ENCODE peak calls at places on chromosomes 5 and 9, in four cellular contexts. One of them, this sample, is unnamed.

GRCh38 chr9:6441269-6441668 is 28.3 kb downstream of the UHRF2 start:
- DNase-seq in cardiac muscle cell: no peak
- DNase-seq in psoas muscle: no peak
- DNase-seq in CD8-positive, alpha-beta T cell: no peak
- DNase-seq in this sample: peak

GRCh38 chr9:97696025-97696822 is 916 bp downstream of the XPA start:
- DNase-seq in cardiac muscle cell: no peak
- DNase-seq in psoas muscle: no peak
- DNase-seq in CD8-positive, alpha-beta T cell: no peak
- DNase-seq in this sample: no peak

GRCh38 chr5:157721159-157721558 is 10.1 kb upstream of the THG1L start:
- DNase-seq in cardiac muscle cell: no peak
- DNase-seq in psoas muscle: no peak
- DNase-seq in CD8-positive, alpha-beta T cell: no peak
- DNase-seq in this sample: no peak

GRCh38 chr9:5549671-5550650 is 39.6 kb downstream of the PDCD1LG2 start:
- DNase-seq in cardiac muscle cell: no peak
- DNase-seq in psoas muscle: no peak
- DNase-seq in CD8-positive, alpha-beta T cell: no peak
- DNase-seq in this sample: peak

GRCh38 chr9:13142776-13143175 is 136.7 kb downstream of the MPDZ start:
- DNase-seq in cardiac muscle cell: no peak
- DNase-seq in psoas muscle: no peak
- DNase-seq in CD8-positive, alpha-beta T cell: no peak
- DNase-seq in this sample: no peak

GRCh38 chr9:136170291-136170901 is 34.5 kb downstream of the LHX3 start:
- DNase-seq in cardiac muscle cell: peak
- DNase-seq in psoas muscle: no peak
- DNase-seq in CD8-positive, alpha-beta T cell: peak
- DNase-seq in this sample: no peak

GRCh38 chr5:77333451-77334123 is 123.1 kb downstream of the PDE8B start:
- DNase-seq in cardiac muscle cell: peak
- DNase-seq in psoas muscle: no peak
- DNase-seq in CD8-positive, alpha-beta T cell: no peak
- DNase-seq in this sample: no peak

GRCh38 chr5:88883059-88883565 is at the start of gene MEF2C:
- DNase-seq in cardiac muscle cell: peak
- DNase-seq in psoas muscle: peak
- DNase-seq in CD8-positive, alpha-beta T cell: no peak
- DNase-seq in this sample: peak

GRCh38 chr5:172785429-172786088 is 14.6 kb upstream of the DUSP1 start:
- DNase-seq in cardiac muscle cell: no peak
- DNase-seq in psoas muscle: no peak
- DNase-seq in CD8-positive, alpha-beta T cell: no peak
- DNase-seq in this sample: no peak

GRCh38 chr5:109316631-109317030 is 93.1 kb downstream of the PJA2 start:
- DNase-seq in cardiac muscle cell: no peak
- DNase-seq in psoas muscle: no peak
- DNase-seq in CD8-positive, alpha-beta T cell: no peak
- DNase-seq in this sample: peak

GRCh38 chr9:80698725-80699124 is 990.6 kb downstream of the TLE1 start:
- DNase-seq in cardiac muscle cell: no peak
- DNase-seq in psoas muscle: no peak
- DNase-seq in CD8-positive, alpha-beta T cell: no peak
- DNase-seq in this sample: no peak

GRCh38 chr5:38463634-38464521 is 92.6 kb downstream of the LIFR start:
- DNase-seq in cardiac muscle cell: no peak
- DNase-seq in psoas muscle: no peak
- DNase-seq in CD8-positive, alpha-beta T cell: no peak
- DNase-seq in this sample: peak

GRCh38 chr9:113626735-113627495 is 163.4 kb downstream of the RGS3 start:
- DNase-seq in cardiac muscle cell: no peak
- DNase-seq in psoas muscle: no peak
- DNase-seq in CD8-positive, alpha-beta T cell: no peak
- DNase-seq in this sample: no peak

GRCh38 chr5:166909926-166910325 is 1381.5 kb upstream of the WWC1 start:
- DNase-seq in cardiac muscle cell: no peak
- DNase-seq in psoas muscle: no peak
- DNase-seq in CD8-positive, alpha-beta T cell: no peak
- DNase-seq in this sample: no peak

GRCh38 chr5:110686264-110686663 is 40.2 kb downstream of the TMEM232 start:
- DNase-seq in cardiac muscle cell: no peak
- DNase-seq in psoas muscle: no peak
- DNase-seq in CD8-positive, alpha-beta T cell: no peak
- DNase-seq in this sample: no peak

GRCh38 chr9:2343756-2344155 is 277.8 kb upstream of the VLDLR start:
- DNase-seq in cardiac muscle cell: no peak
- DNase-seq in psoas muscle: no peak
- DNase-seq in CD8-positive, alpha-beta T cell: no peak
- DNase-seq in this sample: no peak

GRCh38 chr9:120043448-120043847 is 536.5 kb downstream of the CDK5RAP2 start:
- DNase-seq in cardiac muscle cell: no peak
- DNase-seq in psoas muscle: no peak
- DNase-seq in CD8-positive, alpha-beta T cell: no peak
- DNase-seq in this sample: peak

GRCh38 chr5:135048286-135048685 is 14.3 kb upstream of the PITX1 start:
- DNase-seq in cardiac muscle cell: no peak
- DNase-seq in psoas muscle: no peak
- DNase-seq in CD8-positive, alpha-beta T cell: no peak
- DNase-seq in this sample: no peak

GRCh38 chr9:127991017-127991756 is 10.4 kb upstream of the EEIG1 start:
- DNase-seq in cardiac muscle cell: no peak
- DNase-seq in psoas muscle: no peak
- DNase-seq in CD8-positive, alpha-beta T cell: no peak
- DNase-seq in this sample: no peak

DNA sequence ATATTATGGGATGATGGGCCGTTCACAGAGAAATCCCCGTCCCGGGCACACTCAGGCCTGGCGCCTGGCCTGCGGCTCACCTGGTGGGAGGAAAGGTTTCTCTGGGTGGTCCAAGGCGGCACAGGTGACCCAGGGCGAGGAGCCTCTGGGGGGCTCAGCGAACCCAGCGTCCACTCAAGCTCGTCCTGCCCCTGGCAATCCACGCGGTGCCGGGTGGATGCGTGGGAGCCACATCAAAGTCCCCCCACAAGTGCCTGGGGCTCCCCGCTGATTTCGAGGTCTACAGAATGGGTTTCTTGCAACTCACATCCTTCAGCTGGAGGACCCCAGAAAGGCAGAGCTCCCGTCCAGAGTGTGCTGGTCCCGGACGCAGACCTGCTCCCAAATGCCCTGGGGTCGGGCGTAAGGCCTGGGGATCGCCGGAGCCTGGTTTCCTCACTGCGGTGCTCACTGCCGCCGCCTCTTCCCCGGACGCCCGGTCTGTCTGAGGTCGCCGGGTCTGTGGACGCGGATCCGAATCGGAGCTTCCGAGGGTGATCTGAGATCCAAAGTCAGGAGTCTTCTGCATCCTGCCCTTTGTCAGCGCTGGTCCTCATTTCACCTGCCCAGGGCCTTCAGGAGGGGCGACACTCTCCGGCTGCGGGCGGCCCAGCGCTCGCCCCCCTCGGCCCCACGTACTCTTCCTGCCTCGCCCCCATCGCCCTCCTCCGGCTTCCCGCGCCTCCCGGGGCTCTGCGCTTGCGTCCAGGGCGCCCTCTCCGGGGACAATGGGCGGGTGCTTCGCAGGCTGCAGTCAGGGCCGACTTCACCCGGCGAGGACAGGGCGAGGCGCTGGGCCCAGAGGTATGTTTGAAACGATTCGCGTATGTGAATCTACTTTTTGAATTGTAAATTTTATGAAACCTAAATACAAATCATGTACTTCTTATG is 20.0 kb upstream of the RUFY1 start:
- DNase-seq in cardiac muscle cell: peak
- DNase-seq in psoas muscle: peak
- DNase-seq in CD8-positive, alpha-beta T cell: peak
- DNase-seq in this sample: no peak
- TF ChIP-seq CTCF in cardiac muscle cell: peak
- TF ChIP-seq CTCF in psoas muscle: peak
- TF ChIP-seq CTCF in CD8-positive, alpha-beta T cell: no peak
- TF ChIP-seq CTCF in this sample: no peak

GRCh38 chr9:130138791-130139190 is 33.4 kb upstream of the NCS1 start:
- DNase-seq in cardiac muscle cell: peak
- DNase-seq in psoas muscle: peak
- DNase-seq in CD8-positive, alpha-beta T cell: no peak
- DNase-seq in this sample: peak
- H3K27ac ChIP-seq in cardiac muscle cell: peak
- H3K27ac ChIP-seq in psoas muscle: no peak
- H3K27ac ChIP-seq in CD8-positive, alpha-beta T cell: no peak
- H3K27ac ChIP-seq in this sample: peak

GRCh38 chr5:146451411-146451810 is 4.3 kb downstream of the TCERG1 start:
- DNase-seq in cardiac muscle cell: no peak
- DNase-seq in psoas muscle: no peak
- DNase-seq in CD8-positive, alpha-beta T cell: no peak
- DNase-seq in this sample: no peak
- TF ChIP-seq CTCF in cardiac muscle cell: peak
- TF ChIP-seq CTCF in psoas muscle: no peak
- TF ChIP-seq CTCF in CD8-positive, alpha-beta T cell: no peak
- TF ChIP-seq CTCF in this sample: peak

GRCh38 chr5:170408866-170409265 is 19.7 kb upstream of the KCNMB1 start:
- DNase-seq in cardiac muscle cell: no peak
- DNase-seq in psoas muscle: no peak
- DNase-seq in CD8-positive, alpha-beta T cell: no peak
- DNase-seq in this sample: no peak

GRCh38 chr5:170404398-170404797 is 15.2 kb upstream of the KCNMB1 start:
- DNase-seq in cardiac muscle cell: no peak
- DNase-seq in psoas muscle: no peak
- DNase-seq in CD8-positive, alpha-beta T cell: no peak
- DNase-seq in this sample: no peak

GRCh38 chr5:170405822-170406221 is 16.7 kb upstream of the KCNMB1 start:
- DNase-seq in cardiac muscle cell: no peak
- DNase-seq in psoas muscle: no peak
- DNase-seq in CD8-positive, alpha-beta T cell: no peak
- DNase-seq in this sample: no peak

GRCh38 chr5:170408189-170408588 is 19.0 kb upstream of the KCNMB1 start:
- DNase-seq in cardiac muscle cell: no peak
- DNase-seq in psoas muscle: no peak
- DNase-seq in CD8-positive, alpha-beta T cell: no peak
- DNase-seq in this sample: no peak

GRCh38 chr5:170407062-170407461 is 17.9 kb upstream of the KCNMB1 start:
- DNase-seq in cardiac muscle cell: no peak
- DNase-seq in psoas muscle: no peak
- DNase-seq in CD8-positive, alpha-beta T cell: no peak
- DNase-seq in this sample: no peak
- H3K27ac ChIP-seq in cardiac muscle cell: no peak
- H3K27ac ChIP-seq in psoas muscle: no peak
- H3K27ac ChIP-seq in CD8-positive, alpha-beta T cell: no peak
- H3K27ac ChIP-seq in this sample: no peak

DNA sequence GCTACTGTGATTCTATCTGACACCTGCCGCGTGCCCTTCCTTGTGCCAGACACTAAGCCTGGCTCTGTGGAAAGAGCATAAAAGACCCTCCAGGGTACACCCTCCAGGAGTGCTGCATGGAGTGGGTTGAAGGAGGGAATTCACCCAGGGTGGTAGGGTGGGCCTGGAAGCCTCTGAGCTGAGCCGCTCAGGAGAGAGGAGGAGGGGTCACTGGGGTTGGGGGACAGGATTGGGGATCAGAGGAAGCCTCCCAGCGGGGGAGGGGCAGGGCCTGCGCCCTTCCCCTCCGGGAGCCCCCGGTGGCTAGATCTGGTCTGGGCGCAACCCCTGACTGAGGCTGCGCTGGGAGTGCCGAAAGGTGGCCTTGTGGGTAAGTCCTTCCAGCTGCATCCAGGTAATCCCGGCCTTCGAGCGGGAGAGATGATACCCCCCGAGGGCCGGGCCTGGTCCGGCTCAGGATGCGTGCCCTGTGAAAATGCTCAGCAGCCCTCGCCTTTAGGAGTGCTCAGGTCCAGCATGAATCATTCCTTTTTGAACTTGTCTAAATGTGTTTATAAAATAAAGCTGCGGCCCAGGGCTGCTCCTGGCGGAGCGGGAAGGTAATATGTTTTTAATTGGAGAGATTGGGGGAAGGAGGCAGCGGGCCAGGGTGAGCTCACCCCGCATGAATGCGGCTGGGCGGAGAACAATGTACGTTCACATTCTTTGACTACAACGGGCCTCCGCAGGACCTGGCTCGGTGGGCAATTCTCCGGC is 118.1 kb upstream of the SMIM23 start:
- DNase-seq in cardiac muscle cell: no peak
- DNase-seq in psoas muscle: peak
- DNase-seq in CD8-positive, alpha-beta T cell: no peak
- DNase-seq in this sample: peak
- TF ChIP-seq CTCF in cardiac muscle cell: peak
- TF ChIP-seq CTCF in psoas muscle: no peak
- TF ChIP-seq CTCF in CD8-positive, alpha-beta T cell: no peak
- TF ChIP-seq CTCF in this sample: peak

GRCh38 chr5:138449501-138450239 is 10.8 kb downstream of the REEP2 start:
- DNase-seq in cardiac muscle cell: peak
- DNase-seq in psoas muscle: peak
- DNase-seq in CD8-positive, alpha-beta T cell: peak
- DNase-seq in this sample: peak
- H3K27ac ChIP-seq in cardiac muscle cell: no peak
- H3K27ac ChIP-seq in psoas muscle: no peak
- H3K27ac ChIP-seq in CD8-positive, alpha-beta T cell: no peak
- H3K27ac ChIP-seq in this sample: no peak

GRCh38 chr9:108400267-108400666 is 455.5 kb downstream of the ACTL7B start:
- DNase-seq in cardiac muscle cell: no peak
- DNase-seq in psoas muscle: no peak
- DNase-seq in CD8-positive, alpha-beta T cell: no peak
- DNase-seq in this sample: no peak
- TF ChIP-seq CTCF in cardiac muscle cell: no peak
- TF ChIP-seq CTCF in psoas muscle: no peak
- TF ChIP-seq CTCF in CD8-positive, alpha-beta T cell: no peak
- TF ChIP-seq CTCF in this sample: no peak

This sample was measured in foreskin keratinocyte.